ENCODE peak calls at places on chromosomes 5 and 9, in five cellular contexts. O is IMR-90, G is neuronal stem cell, K is H9, D is H1. Y is an unnamed sample.

GRCh38 chr9:127057970-127058644 is 64.3 kb downstream of the ANGPTL2 start:
- DNase-seq in O (peak; percentile 31), G (no peak), K (no peak), D (no peak), Y (no peak)

GRCh38 chr5:170542691-170543275 is 39.0 kb downstream of the KCNIP1 start:
- DNase-seq in O (no peak), G (no peak), K (no peak), D (no peak), Y (no peak)

GRCh38 chr5:82165740-82166530 is 112.2 kb downstream of the RPS23 start:
- DNase-seq in O (peak; percentile 95), G (peak; percentile 31), K (peak; percentile 50), D (no peak), Y (peak; percentile 94)

GRCh38 chr9:73199886-73200285 is 48.2 kb downstream of the ANXA1 start:
- DNase-seq in O (no peak), G (no peak), K (peak; percentile 59), D (no peak), Y (no peak)

GRCh38 chr5:91126888-91127287 is 256.2 kb downstream of the ARRDC3 start:
- DNase-seq in O (no peak), G (no peak), K (no peak), D (no peak), Y (no peak)

GRCh38 chr5:1311443-1312055 is 16.7 kb upstream of the TERT start:
- DNase-seq in O (no peak), G (no peak), K (no peak), D (no peak), Y (no peak)

GRCh38 chr9:14987858-14988257 is 77.6 kb upstream of the FREM1 start:
- DNase-seq in O (no peak), G (no peak), K (no peak), D (no peak), Y (no peak)

GRCh38 chr9:121992571-121993212 is 100.4 kb downstream of the TTLL11 start:
- DNase-seq in O (peak; percentile 82), G (peak; percentile 70), K (peak; percentile 55), D (no peak), Y (peak; percentile 76)

GRCh38 chr9:110626109-110626829 is 42.3 kb upstream of the MUSK start:
- DNase-seq in O (peak; percentile 98), G (no peak), K (no peak), D (no peak), Y (peak; percentile 98)

GRCh38 chr9:87862536-87863268 is 20.0 kb upstream of the SPATA31E1 start:
- DNase-seq in O (peak; percentile 88), G (no peak), K (no peak), D (no peak), Y (peak; percentile 75)

GRCh38 chr5:83096660-83097334 is 19.4 kb downstream of the XRCC4 start:
- DNase-seq in O (peak; percentile 18), G (no peak), K (no peak), D (no peak), Y (peak; percentile 46)

GRCh38 chr5:180069589-180070247 is 1.8 kb downstream of the RNF130 start:
- DNase-seq in O (no peak), G (no peak), K (no peak), D (no peak), Y (peak; percentile 33)

GRCh38 chr9:14945351-14945750 is 35.1 kb upstream of the FREM1 start:
- DNase-seq in O (no peak), G (no peak), K (no peak), D (no peak), Y (no peak)

GRCh38 chr9:36092509-36093215 is 43.9 kb upstream of the GLIPR2 start:
- DNase-seq in O (no peak), G (no peak), K (no peak), D (no peak), Y (peak; percentile 53)

GRCh38 chr9:304106-304505 is 89.4 kb downstream of the DOCK8 start:
- DNase-seq in O (no peak), G (no peak), K (no peak), D (no peak), Y (no peak)

GRCh38 chr9:89489548-89490527 is 8.1 kb downstream of the SEMA4D start:
- DNase-seq in O (no peak), G (no peak), K (peak; percentile 2), D (no peak), Y (no peak)

GRCh38 chr9:82117025-82117424 is 128.5 kb downstream of the SPATA31D1 start:
- DNase-seq in O (no peak), G (no peak), K (no peak), D (no peak), Y (no peak)

GRCh38 chr5:65482727-65483473 is 1.2 kb upstream of the ADAMTS6 start:
- DNase-seq in O (peak; percentile 69), G (no peak), K (peak; percentile 40), D (peak; percentile 46), Y (peak; percentile 81)

GRCh38 chr5:65480306-65480865 is 1.3 kb downstream of the ADAMTS6 start:
- DNase-seq in O (peak; percentile 93), G (no peak), K (no peak), D (no peak), Y (peak; percentile 84)

GRCh38 chr5:65481171-65481575 is 547 bp downstream of the ADAMTS6 start:
- DNase-seq in O (no peak), G (no peak), K (no peak), D (no peak), Y (peak; percentile 46)

GRCh38 chr5:65482280-65482726 is 583 bp upstream of the ADAMTS6 start:
- DNase-seq in O (peak; percentile 58), G (no peak), K (no peak), D (no peak), Y (peak; percentile 73)

DNA sequence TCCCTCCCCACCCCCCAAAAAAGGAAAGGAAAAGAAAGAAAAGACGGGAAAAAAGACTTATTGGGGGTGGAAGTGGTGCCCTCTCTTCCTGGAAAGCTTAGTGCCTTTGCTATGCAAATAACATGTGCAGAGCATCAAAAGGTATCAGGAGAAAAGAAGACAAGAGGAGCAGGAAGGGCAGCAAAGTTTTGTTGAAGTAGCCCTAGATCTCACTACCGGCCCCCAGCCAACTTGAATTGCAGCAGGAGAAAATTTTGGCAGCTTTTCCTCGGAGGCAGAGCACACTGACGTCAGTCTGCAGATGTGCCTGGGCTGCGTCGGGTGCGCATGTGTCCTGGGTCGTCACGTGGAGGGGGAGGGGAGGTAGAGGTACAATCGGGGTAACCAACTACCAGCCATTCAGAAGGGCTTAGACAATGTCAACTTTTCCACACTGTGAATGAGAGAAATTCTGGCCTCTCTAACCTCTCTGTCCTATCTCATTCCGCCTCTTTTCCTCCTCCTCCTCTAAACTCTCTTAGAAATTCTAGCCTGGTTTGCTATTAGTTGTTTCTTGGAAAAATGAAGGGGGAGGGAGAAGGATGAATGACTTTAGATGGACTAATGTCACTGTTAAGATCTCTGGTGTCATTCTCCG is at the start of gene ADAMTS6:
- DNase-seq in O (peak; percentile 99), G (peak; percentile 69), K (peak; percentile 87), D (peak; percentile 67), Y (peak; percentile 93)
- H2BK15ac ChIP-seq in O (peak within 1 kb of the TSS; percentile 45), G (no peak within 1 kb of the TSS), K (no peak within 1 kb of the TSS), D (no peak within 1 kb of the TSS), Y (no peak within 1 kb of the TSS)

GRCh38 chr5:178577376-178577839 is 12.8 kb downstream of the COL23A1 start:
- DNase-seq in O (no peak), G (peak; percentile 37), K (peak; percentile 72), D (peak; percentile 80), Y (no peak)
- H2BK120ac ChIP-seq in O (no peak overlapping the region), G (peak overlapping the region; percentile 52), K (no peak overlapping the region), D (no peak overlapping the region), Y (no peak overlapping the region)

GRCh38 chr9:134681061-134681661 is 39.6 kb downstream of the COL5A1 start:
- DNase-seq in O (peak; percentile 44), G (no peak), K (no peak), D (no peak), Y (peak; percentile 69)
- H3K14ac ChIP-seq in O (peak overlapping the region; percentile 21), G (no peak overlapping the region), K (no peak overlapping the region), D (no peak overlapping the region), Y (peak overlapping the region; percentile 9)

DNA sequence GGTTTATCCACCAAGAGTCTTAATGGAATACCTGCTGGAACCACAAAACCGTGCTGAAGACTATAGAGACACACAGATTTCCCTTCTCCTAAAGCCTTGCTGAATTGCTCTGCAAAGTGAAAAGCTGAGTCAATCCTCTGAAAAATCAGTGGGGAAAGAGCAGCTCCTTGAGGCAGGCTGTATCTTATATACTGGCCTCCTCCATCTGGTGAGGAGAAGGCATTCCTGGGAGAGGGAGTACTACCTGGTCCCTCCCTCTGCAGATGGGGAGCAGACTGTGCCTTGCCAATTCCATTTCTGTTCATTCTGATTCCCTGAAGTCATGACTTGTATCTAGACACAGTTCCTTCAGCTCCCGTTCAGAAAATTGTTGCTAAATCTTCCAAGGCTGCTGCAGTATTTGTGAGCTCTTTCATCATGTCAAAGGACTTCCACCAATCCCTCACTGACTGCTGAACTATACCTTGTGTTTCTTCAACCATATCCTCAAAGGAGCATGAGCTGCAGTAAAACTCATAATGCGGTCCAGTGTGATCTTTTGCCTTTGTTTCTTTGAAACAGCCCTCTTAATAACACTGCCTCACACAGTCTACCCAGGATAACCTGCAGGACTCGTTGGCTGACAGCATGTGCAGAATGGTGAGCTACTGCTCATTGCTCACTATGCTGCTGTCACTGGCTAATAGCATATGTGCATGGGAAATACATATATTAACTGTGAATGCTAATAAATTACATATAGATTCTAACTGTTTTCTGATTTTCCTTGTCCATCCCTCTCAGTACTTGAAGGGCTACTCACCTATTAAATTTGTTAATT is 84.5 kb downstream of the FOXD1 start:
- DNase-seq in O (peak; percentile 80), G (no peak), K (no peak), D (no peak), Y (peak; percentile 80)
- H2BK15ac ChIP-seq in O (peak overlapping the region; percentile 98), G (no peak overlapping the region), K (no peak overlapping the region), D (no peak overlapping the region), Y (no peak overlapping the region)

DNA sequence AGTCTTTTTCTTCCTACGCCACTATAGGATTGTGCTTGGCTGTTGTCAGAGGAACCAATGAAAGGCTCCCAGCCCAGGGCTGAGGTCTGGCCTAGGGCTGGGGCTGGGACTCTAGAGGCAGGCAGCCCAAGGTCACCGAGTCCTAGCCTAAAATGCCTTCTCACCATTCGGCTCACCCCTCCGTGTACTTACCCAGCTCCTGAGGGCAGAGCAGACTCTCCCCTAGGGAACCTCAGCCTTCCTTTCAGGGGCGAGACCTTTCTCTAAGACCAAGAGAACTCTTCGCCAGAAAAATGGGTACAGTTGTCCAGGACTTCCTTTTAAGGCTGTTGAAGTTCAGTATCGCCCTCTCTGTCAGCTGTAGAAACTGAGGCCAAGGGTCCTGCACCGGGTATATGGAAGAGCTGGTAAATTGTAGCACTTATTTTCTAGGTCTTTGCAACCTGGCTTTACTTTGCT is 1.7 kb upstream of the SPRY4 start:
- DNase-seq in O (no peak), G (no peak), K (no peak), D (no peak), Y (no peak)
- H2BK120ac ChIP-seq in O (peak overlapping the region; percentile 94), G (no peak overlapping the region), K (peak overlapping the region; percentile 3), D (peak overlapping the region; percentile 89), Y (peak overlapping the region; percentile 98)

DNA sequence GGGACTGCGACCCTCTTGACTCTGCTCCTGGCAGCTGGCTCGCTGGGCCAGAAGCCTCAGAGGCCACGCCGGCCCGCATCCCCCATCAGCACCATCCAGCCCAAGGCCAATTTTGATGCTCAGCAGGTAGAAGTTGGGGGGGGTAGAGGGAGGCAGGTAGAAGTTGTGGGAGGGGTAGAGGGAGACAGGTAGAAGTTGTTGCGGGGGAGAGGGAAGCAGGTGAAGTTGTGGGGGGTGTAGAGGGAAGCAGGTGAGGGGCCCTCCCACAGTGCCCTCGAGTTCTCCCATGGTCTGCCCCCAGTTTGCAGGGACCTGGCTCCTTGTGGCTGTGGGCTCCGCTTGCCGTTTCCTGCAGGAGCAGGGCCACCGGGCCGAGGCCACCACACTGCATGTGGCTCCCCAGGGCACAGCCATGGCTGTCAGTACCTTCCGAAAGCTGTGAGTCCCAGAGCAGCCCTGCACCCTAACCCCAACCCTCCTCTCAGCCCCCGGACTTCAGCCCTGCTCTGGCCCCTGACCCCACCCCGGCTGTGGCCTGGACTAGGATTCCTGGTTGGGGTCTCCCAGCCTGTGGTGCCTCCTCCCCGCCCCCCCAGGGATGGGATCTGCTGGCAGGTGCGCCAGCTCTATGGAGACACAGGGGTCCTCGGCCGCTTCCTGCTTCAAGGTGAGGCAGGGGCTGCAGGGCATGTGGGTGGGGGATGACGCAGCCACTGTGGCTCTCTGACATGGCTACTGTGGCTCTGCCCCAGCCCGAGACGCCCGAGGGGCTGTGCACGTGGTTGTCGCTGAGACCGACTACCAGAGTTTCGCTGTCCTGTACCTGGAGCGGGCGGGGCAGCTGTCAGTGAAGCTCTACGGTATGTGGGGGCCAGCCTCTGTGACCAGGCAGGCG is 537 bp downstream of the C8G start:
- DNase-seq in O (no peak), G (no peak), K (no peak), D (peak; percentile 50), Y (no peak)
- H3K14ac ChIP-seq in O (no peak overlapping the region), G (peak overlapping the region; percentile 59), K (no peak overlapping the region), D (no peak overlapping the region), Y (no peak overlapping the region)